ENCODE peak calls at places on chromosome 15, in four cellular contexts. One of them, this sample, is unnamed. For H3K27me3, the result is how much of the 10 kb centered on the place peaks cover.

GRCh38 chr15:81069356-81069755 is 64.7 kb upstream of the CFAP161 start:
- DNase-seq in breast epithelium: no peak
- DNase-seq in H1: peak
- DNase-seq in heart left ventricle: no peak
- DNase-seq in this sample: no peak

GRCh38 chr15:93030430-93031102 is 58.4 kb downstream of the RGMA start:
- DNase-seq in H1: peak
- DNase-seq in heart left ventricle: no peak
- DNase-seq in breast epithelium: peak
- DNase-seq in this sample: peak

GRCh38 chr15:77425104-77425503 is 4.4 kb downstream of the HMG20A start:
- DNase-seq in heart left ventricle: no peak
- DNase-seq in breast epithelium: no peak
- DNase-seq in H1: no peak
- DNase-seq in this sample: no peak

GRCh38 chr15:52040167-52040900 is 21.3 kb downstream of the MAPK6 start:
- DNase-seq in H1: no peak
- DNase-seq in breast epithelium: no peak
- DNase-seq in heart left ventricle: no peak
- DNase-seq in this sample: no peak

GRCh38 chr15:44883219-44883900 is 73.1 kb upstream of the TERB2 start:
- DNase-seq in heart left ventricle: no peak
- DNase-seq in breast epithelium: no peak
- DNase-seq in H1: no peak
- DNase-seq in this sample: no peak

GRCh38 chr15:31361764-31362120 is 35.1 kb downstream of the KLF13 start:
- DNase-seq in breast epithelium: no peak
- DNase-seq in heart left ventricle: no peak
- DNase-seq in H1: no peak
- DNase-seq in this sample: peak

GRCh38 chr15:75043509-75044257 is 20.3 kb downstream of the PPCDC start:
- DNase-seq in breast epithelium: peak
- DNase-seq in H1: no peak
- DNase-seq in heart left ventricle: peak
- DNase-seq in this sample: peak

GRCh38 chr15:31268108-31268501 is 58.5 kb upstream of the KLF13 start:
- DNase-seq in breast epithelium: no peak
- DNase-seq in H1: no peak
- DNase-seq in heart left ventricle: no peak
- DNase-seq in this sample: no peak

GRCh38 chr15:28129261-28129848 is 30.2 kb upstream of the OCA2 start:
- DNase-seq in H1: no peak
- DNase-seq in breast epithelium: no peak
- DNase-seq in heart left ventricle: peak
- DNase-seq in this sample: peak

GRCh38 chr15:75171408-75171807 is 30.3 kb upstream of the C15orf39 start:
- DNase-seq in breast epithelium: no peak
- DNase-seq in heart left ventricle: no peak
- DNase-seq in H1: no peak
- DNase-seq in this sample: no peak

GRCh38 chr15:30038667-30039523 is 43.9 kb upstream of the GOLGA8J start:
- DNase-seq in heart left ventricle: no peak
- DNase-seq in H1: no peak
- DNase-seq in breast epithelium: no peak
- DNase-seq in this sample: no peak

GRCh38 chr15:82566690-82567089 is 26.4 kb upstream of the RPS17 start:
- DNase-seq in heart left ventricle: no peak
- DNase-seq in breast epithelium: no peak
- DNase-seq in H1: no peak
- DNase-seq in this sample: no peak
- H3K27ac ChIP-seq in heart left ventricle: no peak
- H3K27ac ChIP-seq in breast epithelium: no peak
- H3K27ac ChIP-seq in H1: no peak
- H3K27ac ChIP-seq in this sample: no peak

DNA sequence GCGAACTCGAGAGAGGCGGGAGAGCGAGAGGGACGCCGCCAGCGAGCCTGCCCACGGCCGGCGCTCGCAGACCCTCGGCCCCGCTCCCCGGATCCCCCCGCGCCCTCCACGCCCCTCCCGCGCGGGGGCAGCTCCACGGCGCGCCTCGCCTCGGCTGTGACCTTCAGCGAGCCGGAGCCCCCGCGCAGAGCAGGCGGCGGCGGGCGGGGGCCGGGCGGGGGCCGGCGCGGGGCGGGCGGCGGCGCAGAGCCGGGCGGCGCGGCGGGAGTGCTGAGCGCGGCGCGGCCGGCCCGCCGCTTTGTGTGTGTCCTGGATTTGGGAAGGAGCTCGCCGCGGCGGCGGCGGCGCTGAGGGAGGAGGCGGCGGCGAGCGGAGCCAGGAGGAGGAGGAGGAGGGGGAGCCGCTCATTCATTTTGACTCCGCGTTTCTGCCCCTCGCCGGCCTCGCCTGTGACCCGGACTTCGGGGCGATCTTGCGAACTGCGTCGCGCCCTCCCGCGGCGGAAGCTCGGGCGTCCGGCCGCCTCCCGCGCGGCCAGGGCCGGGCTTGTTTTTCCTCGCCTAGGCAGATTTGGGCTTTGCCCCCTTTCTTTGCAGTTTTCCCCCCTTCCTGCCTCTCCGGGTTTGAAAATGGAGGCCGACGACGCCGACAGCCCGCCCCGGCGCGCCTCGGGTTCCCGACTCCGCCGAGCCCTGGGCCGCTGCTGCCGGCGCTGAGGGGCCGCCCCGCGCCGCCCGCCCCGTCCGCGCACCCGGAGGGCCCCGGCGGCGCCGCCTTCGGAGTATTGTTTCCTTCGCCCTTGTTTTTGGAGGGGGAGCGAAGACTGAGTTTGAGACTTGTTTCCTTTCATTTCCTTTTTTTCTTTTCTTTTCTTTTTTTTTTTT is 557 bp downstream of the IGF1R start:
- DNase-seq in H1: no peak
- DNase-seq in breast epithelium: no peak
- DNase-seq in heart left ventricle: peak
- DNase-seq in this sample: peak
- H3K27me3 ChIP-seq in H1: under half
- H3K27me3 ChIP-seq in breast epithelium: under half
- H3K27me3 ChIP-seq in heart left ventricle: under half
- H3K27me3 ChIP-seq in this sample: under half

GRCh38 chr15:63675263-63675662 is 78.1 kb downstream of the FBXL22 start:
- DNase-seq in heart left ventricle: no peak
- DNase-seq in H1: no peak
- DNase-seq in breast epithelium: no peak
- DNase-seq in this sample: no peak

GRCh38 chr15:63677778-63678177 is 80.6 kb downstream of the FBXL22 start:
- DNase-seq in H1: no peak
- DNase-seq in breast epithelium: no peak
- DNase-seq in heart left ventricle: peak
- DNase-seq in this sample: no peak

GRCh38 chr15:63679588-63679987 is 82.4 kb downstream of the FBXL22 start:
- DNase-seq in breast epithelium: no peak
- DNase-seq in H1: no peak
- DNase-seq in heart left ventricle: no peak
- DNase-seq in this sample: no peak

GRCh38 chr15:63683343-63683951 is 86.3 kb downstream of the FBXL22 start:
- DNase-seq in H1: no peak
- DNase-seq in heart left ventricle: no peak
- DNase-seq in breast epithelium: no peak
- DNase-seq in this sample: no peak

GRCh38 chr15:63678383-63678782 is 81.2 kb downstream of the FBXL22 start:
- DNase-seq in breast epithelium: no peak
- DNase-seq in H1: no peak
- DNase-seq in heart left ventricle: no peak
- DNase-seq in this sample: no peak
- H3K27ac ChIP-seq in breast epithelium: no peak
- H3K27ac ChIP-seq in H1: no peak
- H3K27ac ChIP-seq in heart left ventricle: no peak
- H3K27ac ChIP-seq in this sample: no peak

GRCh38 chr15:67835349-67836133 is 4.3 kb downstream of the RNU6-1 start:
- DNase-seq in breast epithelium: no peak
- DNase-seq in H1: peak
- DNase-seq in heart left ventricle: no peak
- DNase-seq in this sample: no peak

GRCh38 chr15:67836134-67836455 is 3.8 kb downstream of the RNU6-1 start:
- DNase-seq in breast epithelium: no peak
- DNase-seq in H1: no peak
- DNase-seq in heart left ventricle: no peak
- DNase-seq in this sample: no peak

GRCh38 chr15:67834249-67834592 is 5.6 kb downstream of the RNU6-1 start:
- DNase-seq in heart left ventricle: no peak
- DNase-seq in breast epithelium: no peak
- DNase-seq in H1: no peak
- DNase-seq in this sample: no peak

GRCh38 chr15:67833504-67834248 is 6.2 kb downstream of the RNU6-1 start:
- DNase-seq in H1: peak
- DNase-seq in breast epithelium: no peak
- DNase-seq in heart left ventricle: peak
- DNase-seq in this sample: no peak

DNA sequence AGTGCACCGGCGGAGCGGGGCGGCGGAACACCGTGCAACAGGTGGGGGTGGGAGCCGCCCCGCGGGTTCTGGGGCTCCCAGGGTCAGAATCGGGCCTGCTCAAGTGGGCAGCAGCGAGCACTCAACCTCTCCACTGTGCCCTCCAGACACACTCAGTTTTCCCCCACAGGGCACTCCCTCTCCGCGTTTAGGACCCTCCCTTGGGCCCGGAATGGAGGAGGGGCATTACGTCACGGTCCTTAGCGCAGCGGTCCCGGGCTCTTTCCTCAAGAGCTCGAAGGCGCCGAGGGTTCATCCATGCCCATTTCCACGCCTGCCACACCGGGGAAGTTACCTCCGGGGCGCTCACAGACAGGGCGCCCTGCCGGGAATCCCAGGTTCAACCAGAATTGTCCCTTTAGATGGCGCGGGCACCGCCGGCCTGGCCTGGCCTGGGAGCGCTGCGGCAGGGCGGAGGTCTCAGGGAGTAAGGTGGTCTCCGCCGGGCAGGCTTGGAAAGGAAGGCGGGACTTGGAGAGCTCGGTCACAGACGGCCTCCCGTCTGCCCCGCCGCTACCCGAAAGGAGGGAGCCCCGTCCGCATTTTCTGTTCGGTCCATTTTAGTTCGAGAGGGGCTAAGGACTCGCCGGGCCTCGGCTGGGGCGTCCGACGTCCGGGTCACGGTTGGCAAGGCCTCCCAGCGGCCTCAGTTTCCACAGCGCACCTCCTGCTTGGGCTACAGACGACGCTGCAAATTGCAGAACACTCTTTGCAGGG is 5.1 kb downstream of the RNU6-1 start:
- DNase-seq in breast epithelium: no peak
- DNase-seq in heart left ventricle: no peak
- DNase-seq in H1: peak
- DNase-seq in this sample: no peak
- H3K27me3 ChIP-seq in breast epithelium: half or more
- H3K27me3 ChIP-seq in heart left ventricle: under half
- H3K27me3 ChIP-seq in H1: half or more
- H3K27me3 ChIP-seq in this sample: under half

GRCh38 chr15:65067334-65067644 is 502 bp downstream of the RASL12 start:
- DNase-seq in heart left ventricle: no peak
- DNase-seq in H1: no peak
- DNase-seq in breast epithelium: no peak
- DNase-seq in this sample: no peak
- H3K27ac ChIP-seq in heart left ventricle: peak
- H3K27ac ChIP-seq in H1: no peak
- H3K27ac ChIP-seq in breast epithelium: peak
- H3K27ac ChIP-seq in this sample: peak

GRCh38 chr15:47511241-47511640 is 206.1 kb upstream of the SEMA6D start:
- DNase-seq in heart left ventricle: no peak
- DNase-seq in breast epithelium: no peak
- DNase-seq in H1: no peak
- DNase-seq in this sample: no peak

GRCh38 chr15:47513496-47513895 is 203.8 kb upstream of the SEMA6D start:
- DNase-seq in H1: no peak
- DNase-seq in heart left ventricle: no peak
- DNase-seq in breast epithelium: no peak
- DNase-seq in this sample: no peak

GRCh38 chr15:47514251-47514652 is 203.1 kb upstream of the SEMA6D start:
- DNase-seq in H1: no peak
- DNase-seq in breast epithelium: no peak
- DNase-seq in heart left ventricle: no peak
- DNase-seq in this sample: no peak

GRCh38 chr15:47517737-47518136 is 199.6 kb upstream of the SEMA6D start:
- DNase-seq in H1: no peak
- DNase-seq in heart left ventricle: no peak
- DNase-seq in breast epithelium: no peak
- DNase-seq in this sample: no peak

DNA sequence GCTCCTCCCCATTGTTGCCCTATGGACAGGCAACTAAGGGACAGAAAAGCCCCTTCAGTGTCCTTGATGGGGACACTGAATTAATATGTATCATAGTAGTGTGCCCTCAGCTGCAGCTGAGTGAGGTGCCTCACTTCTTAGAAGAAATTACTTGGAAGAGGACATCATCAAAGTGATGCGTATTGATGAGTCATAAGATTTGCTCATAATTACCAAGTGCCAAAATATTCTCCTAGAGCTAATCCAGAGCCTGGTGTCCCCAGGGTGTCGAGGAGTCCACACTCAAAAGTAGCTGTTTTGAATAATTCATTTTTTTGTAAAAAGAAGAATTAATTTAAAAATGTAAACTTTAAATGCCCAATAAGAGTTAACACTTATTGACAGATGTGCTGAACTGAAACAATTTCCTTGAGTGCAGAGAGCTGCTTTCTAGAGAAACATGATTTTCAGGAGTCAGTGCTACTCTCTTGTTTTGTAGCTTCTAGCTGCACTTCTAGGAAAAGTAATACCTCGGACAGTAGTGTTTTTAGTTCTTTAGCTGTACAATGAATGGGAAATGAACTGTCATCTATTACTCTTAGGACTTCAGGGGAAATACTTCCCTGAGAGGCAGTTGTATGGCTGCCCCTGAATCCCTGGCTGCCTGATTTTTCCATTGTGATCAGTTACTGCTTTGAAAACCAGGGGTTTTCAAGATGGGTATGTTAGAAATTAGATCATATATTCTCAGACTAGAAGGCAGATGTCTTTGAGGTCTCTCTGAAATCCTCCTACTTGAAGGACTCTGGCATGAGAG is 200.5 kb upstream of the SEMA6D start:
- DNase-seq in H1: no peak
- DNase-seq in breast epithelium: no peak
- DNase-seq in heart left ventricle: no peak
- DNase-seq in this sample: no peak
- H3K27me3 ChIP-seq in H1: under half
- H3K27me3 ChIP-seq in breast epithelium: under half
- H3K27me3 ChIP-seq in heart left ventricle: under half
- H3K27me3 ChIP-seq in this sample: under half

GRCh38 chr15:88650556-88650955 is 11.7 kb downstream of the ISG20 start:
- DNase-seq in H1: no peak
- DNase-seq in breast epithelium: peak
- DNase-seq in heart left ventricle: no peak
- DNase-seq in this sample: no peak
- H3K27ac ChIP-seq in H1: no peak
- H3K27ac ChIP-seq in breast epithelium: no peak
- H3K27ac ChIP-seq in heart left ventricle: no peak
- H3K27ac ChIP-seq in this sample: no peak